ENCODE peak calls at places on chromosomes 13 and 19, in eight cellular contexts. One of them, this sample, is unnamed.

GRCh38 chr13:98626298-98626940 is 49.5 kb upstream of the STK24 start:
- DNase-seq in effector CD4-positive, alpha-beta T cell: no peak
- DNase-seq in GM10248: no peak
- DNase-seq in kidney glomerular epithelial cell: no peak
- DNase-seq in neural crest cell: no peak
- DNase-seq in upper lobe of left lung: no peak
- DNase-seq in fibroblast of lung: no peak
- DNase-seq in left cardiac atrium: no peak
- DNase-seq in this sample: no peak

GRCh38 chr19:19321143-19321577 is 531 bp downstream of the MAU2 start:
- DNase-seq in left cardiac atrium: no peak
- DNase-seq in neural crest cell: no peak
- DNase-seq in fibroblast of lung: peak; percentile 6
- DNase-seq in kidney glomerular epithelial cell: no peak
- DNase-seq in effector CD4-positive, alpha-beta T cell: peak; percentile 14
- DNase-seq in upper lobe of left lung: no peak
- DNase-seq in GM10248: no peak
- DNase-seq in this sample: no peak

GRCh38 chr19:30070198-30070969 is 128.3 kb downstream of the URI1 start:
- DNase-seq in upper lobe of left lung: peak; percentile 51
- DNase-seq in GM10248: no peak
- DNase-seq in effector CD4-positive, alpha-beta T cell: no peak
- DNase-seq in left cardiac atrium: no peak
- DNase-seq in kidney glomerular epithelial cell: no peak
- DNase-seq in neural crest cell: no peak
- DNase-seq in fibroblast of lung: no peak
- DNase-seq in this sample: no peak

GRCh38 chr13:25561842-25562241 is 190.1 kb downstream of the ATP8A2 start:
- DNase-seq in left cardiac atrium: no peak
- DNase-seq in kidney glomerular epithelial cell: no peak
- DNase-seq in upper lobe of left lung: no peak
- DNase-seq in effector CD4-positive, alpha-beta T cell: no peak
- DNase-seq in GM10248: no peak
- DNase-seq in neural crest cell: no peak
- DNase-seq in fibroblast of lung: no peak
- DNase-seq in this sample: no peak

GRCh38 chr19:45828945-45829344 is 13.8 kb upstream of the RSPH6A start:
- DNase-seq in fibroblast of lung: no peak
- DNase-seq in neural crest cell: no peak
- DNase-seq in kidney glomerular epithelial cell: no peak
- DNase-seq in GM10248: no peak
- DNase-seq in effector CD4-positive, alpha-beta T cell: no peak
- DNase-seq in left cardiac atrium: no peak
- DNase-seq in upper lobe of left lung: no peak
- DNase-seq in this sample: no peak

GRCh38 chr13:83153833-83154232 is 728.4 kb downstream of the SLITRK1 start:
- DNase-seq in GM10248: no peak
- DNase-seq in left cardiac atrium: no peak
- DNase-seq in fibroblast of lung: no peak
- DNase-seq in effector CD4-positive, alpha-beta T cell: no peak
- DNase-seq in neural crest cell: no peak
- DNase-seq in kidney glomerular epithelial cell: no peak
- DNase-seq in upper lobe of left lung: no peak
- DNase-seq in this sample: no peak

GRCh38 chr19:27906081-27906480 is 1306.9 kb downstream of the UQCRFS1 start:
- DNase-seq in fibroblast of lung: no peak
- DNase-seq in left cardiac atrium: no peak
- DNase-seq in kidney glomerular epithelial cell: no peak
- DNase-seq in effector CD4-positive, alpha-beta T cell: no peak
- DNase-seq in GM10248: no peak
- DNase-seq in upper lobe of left lung: no peak
- DNase-seq in neural crest cell: no peak
- DNase-seq in this sample: peak; percentile 83

GRCh38 chr19:9721861-9722260 is 46.7 kb downstream of the ZNF846 start:
- DNase-seq in effector CD4-positive, alpha-beta T cell: no peak
- DNase-seq in kidney glomerular epithelial cell: no peak
- DNase-seq in neural crest cell: no peak
- DNase-seq in left cardiac atrium: no peak
- DNase-seq in fibroblast of lung: no peak
- DNase-seq in GM10248: no peak
- DNase-seq in upper lobe of left lung: no peak
- DNase-seq in this sample: no peak

GRCh38 chr19:37012093-37012745 is 66.0 kb upstream of the ZNF420 start:
- DNase-seq in upper lobe of left lung: peak; percentile 76
- DNase-seq in neural crest cell: no peak
- DNase-seq in fibroblast of lung: no peak
- DNase-seq in effector CD4-positive, alpha-beta T cell: no peak
- DNase-seq in GM10248: no peak
- DNase-seq in left cardiac atrium: no peak
- DNase-seq in kidney glomerular epithelial cell: no peak
- DNase-seq in this sample: no peak

GRCh38 chr13:43042410-43042921 is 19.1 kb downstream of the DNAJC15 start:
- DNase-seq in kidney glomerular epithelial cell: no peak
- DNase-seq in upper lobe of left lung: no peak
- DNase-seq in neural crest cell: no peak
- DNase-seq in GM10248: no peak
- DNase-seq in left cardiac atrium: no peak
- DNase-seq in fibroblast of lung: no peak
- DNase-seq in effector CD4-positive, alpha-beta T cell: no peak
- DNase-seq in this sample: no peak

GRCh38 chr13:113655358-113656014 is 2.5 kb downstream of the ATP4B start:
- DNase-seq in GM10248: no peak
- DNase-seq in left cardiac atrium: no peak
- DNase-seq in neural crest cell: no peak
- DNase-seq in effector CD4-positive, alpha-beta T cell: no peak
- DNase-seq in kidney glomerular epithelial cell: peak; percentile 9
- DNase-seq in fibroblast of lung: no peak
- DNase-seq in upper lobe of left lung: peak; percentile 55
- DNase-seq in this sample: no peak

GRCh38 chr13:76129305-76130040 is 493.3 kb downstream of the LMO7 start:
- DNase-seq in neural crest cell: no peak
- DNase-seq in kidney glomerular epithelial cell: no peak
- DNase-seq in GM10248: no peak
- DNase-seq in left cardiac atrium: no peak
- DNase-seq in effector CD4-positive, alpha-beta T cell: no peak
- DNase-seq in fibroblast of lung: no peak
- DNase-seq in upper lobe of left lung: no peak
- DNase-seq in this sample: peak; percentile 2

GRCh38 chr19:5691930-5692784 is 2.1 kb downstream of the RPL36 start:
- DNase-seq in left cardiac atrium: no peak
- DNase-seq in GM10248: no peak
- DNase-seq in kidney glomerular epithelial cell: no peak
- DNase-seq in upper lobe of left lung: peak; percentile 87
- DNase-seq in effector CD4-positive, alpha-beta T cell: no peak
- DNase-seq in neural crest cell: no peak
- DNase-seq in fibroblast of lung: no peak
- DNase-seq in this sample: no peak

GRCh38 chr19:661427-662196 is 1.4 kb downstream of the RNF126 start:
- DNase-seq in kidney glomerular epithelial cell: no peak
- DNase-seq in GM10248: peak; percentile 85
- DNase-seq in left cardiac atrium: no peak
- DNase-seq in upper lobe of left lung: no peak
- DNase-seq in neural crest cell: no peak
- DNase-seq in effector CD4-positive, alpha-beta T cell: peak; percentile 54
- DNase-seq in fibroblast of lung: no peak
- DNase-seq in this sample: no peak

GRCh38 chr19:52566588-52566987 is 3.5 kb upstream of the ZNF701 start:
- DNase-seq in neural crest cell: no peak
- DNase-seq in fibroblast of lung: peak; percentile 60
- DNase-seq in upper lobe of left lung: no peak
- DNase-seq in kidney glomerular epithelial cell: no peak
- DNase-seq in left cardiac atrium: no peak
- DNase-seq in GM10248: no peak
- DNase-seq in effector CD4-positive, alpha-beta T cell: no peak
- DNase-seq in this sample: no peak

GRCh38 chr13:114135731-114136171 is 3.3 kb upstream of the RASA3 start:
- DNase-seq in left cardiac atrium: peak; percentile 7
- DNase-seq in fibroblast of lung: peak; percentile 33
- DNase-seq in GM10248: no peak
- DNase-seq in upper lobe of left lung: no peak
- DNase-seq in effector CD4-positive, alpha-beta T cell: no peak
- DNase-seq in kidney glomerular epithelial cell: no peak
- DNase-seq in neural crest cell: no peak
- DNase-seq in this sample: no peak

This sample was measured in midbrain.